ENCODE peak calls at places on chromosomes 7 and 10, in six cellular contexts. A is GM19239; N is AG04450; Y is stimulated activated CD4-positive, alpha-beta T cell treated with anti-CD3 and anti-CD28 coated beads, Interleukin-1b, Interleukin-23, amount 100 ng/mL, for 48 hours; M is head of caudate nucleus; D is astrocyte of the cerebellum. L is an unnamed sample.
A peak's percentile ranks its signal among the peaks of the same experiment; 100 is the strongest.

GRCh38 chr10:104329754-104330153 is 8.5 kb downstream of the ITPRIP start:
- DNase-seq in A (no peak), D (no peak), N (no peak), Y (no peak), M (no peak), L (no peak)

GRCh38 chr7:8783229-8783628 is 349.8 kb downstream of the NXPH1 start:
- DNase-seq in D (no peak), Y (no peak), M (no peak), A (no peak), N (no peak), L (no peak)

GRCh38 chr7:157497744-157498541 is 161.1 kb downstream of the DNAJB6 start:
- DNase-seq in N (no peak), M (no peak), D (no peak), A (no peak), Y (no peak), L (no peak)

GRCh38 chr7:1083729-1084657 is 3.9 kb upstream of the GPER1 start:
- DNase-seq in N (no peak), D (no peak), A (no peak), Y (no peak), M (no peak), L (no peak)

GRCh38 chr10:125783957-125784356 is 8.3 kb upstream of the MMP21 start:
- DNase-seq in M (no peak), N (no peak), D (no peak), A (peak; percentile 36), Y (no peak), L (no peak)

GRCh38 chr10:17655567-17656146 is 11.7 kb downstream of the STAM start:
- DNase-seq in M (no peak), N (no peak), D (no peak), A (no peak), Y (no peak), L (no peak)

GRCh38 chr10:61903184-61903990 is 1.9 kb downstream of the ARID5B start:
- DNase-seq in D (no peak), N (no peak), A (no peak), Y (peak; percentile 80), M (peak; percentile 67), L (no peak)

GRCh38 chr10:88080213-88080612 is 216.8 kb downstream of the PTEN start:
- DNase-seq in N (no peak), A (no peak), D (peak; percentile 43), M (no peak), Y (no peak), L (no peak)

GRCh38 chr7:1975581-1975980 is 257.2 kb downstream of the MAD1L1 start:
- DNase-seq in D (no peak), M (no peak), A (no peak), N (no peak), Y (no peak), L (no peak)

GRCh38 chr7:124762611-124763143 is 2.9 kb downstream of the GPR37 start:
- DNase-seq in Y (no peak), M (peak; percentile 84), D (no peak), A (no peak), N (no peak), L (no peak)

GRCh38 chr10:101749033-101749432 is 26.9 kb downstream of the FGF8 start:
- DNase-seq in D (no peak), Y (no peak), A (no peak), M (peak; percentile 11), N (no peak), L (no peak)

GRCh38 chr7:102289051-102289450 is 2.4 kb downstream of the SH2B2 start:
- DNase-seq in N (no peak), Y (no peak), D (no peak), A (no peak), M (no peak), L (no peak)

GRCh38 chr10:14879801-14880193 is 1.1 kb downstream of the SUV39H2 start:
- DNase-seq in A (no peak), D (no peak), N (no peak), M (no peak), Y (no peak), L (no peak)

GRCh38 chr7:107960306-107960705 is 42.7 kb downstream of the LAMB1 start:
- DNase-seq in D (no peak), M (no peak), A (no peak), N (no peak), Y (no peak), L (no peak)

GRCh38 chr10:114525368-114525949 is 121.2 kb upstream of the AFAP1L2 start:
- DNase-seq in A (no peak), Y (no peak), M (no peak), D (peak; percentile 55), N (no peak), L (no peak)

GRCh38 chr10:28359334-28359733 is 56.5 kb upstream of the MPP7 start:
- DNase-seq in M (no peak), N (no peak), Y (no peak), D (no peak), A (no peak), L (no peak)

GRCh38 chr10:96910488-96911395 is 78.6 kb downstream of the LCOR start:
- DNase-seq in D (no peak), N (no peak), Y (no peak), M (peak; percentile 51), A (peak; percentile 12), L (peak; percentile 13)

GRCh38 chr10:37053476-37053875 is 71.9 kb upstream of the ANKRD30A start:
- DNase-seq in M (no peak), Y (no peak), N (no peak), A (no peak), D (no peak), L (no peak)

GRCh38 chr10:134205-134742 is 981 bp upstream of the ZMYND11 start:
- DNase-seq in M (no peak), Y (no peak), A (peak; percentile 21), D (no peak), N (no peak), L (no peak)

L was measured in smooth muscle cell of the brain vasculature.